ENCODE peak calls at places on chromosomes 12 and 14, in four cellular contexts. X, P, N and T are unnamed samples.

GRCh38 chr14:65792208-65792905 is 379.8 kb downstream of the FUT8 start:
- DNase-seq in N (no peak), X (no peak), P (no peak), T (no peak)

GRCh38 chr12:132000286-132000872 is 50.6 kb downstream of the EP400 start:
- DNase-seq in P (no peak), N (no peak), X (no peak), T (no peak)

GRCh38 chr12:109268896-109269295 is 40.2 kb downstream of the FOXN4 start:
- DNase-seq in P (no peak), N (no peak), X (no peak), T (no peak)

GRCh38 chr14:55416866-55417265 is 5.2 kb upstream of the ATG14 start:
- DNase-seq in X (peak; percentile 30), N (peak; percentile 80), P (no peak), T (peak; percentile 18)

GRCh38 chr12:102197789-102198188 is at the start of gene PMCH:
- DNase-seq in X (no peak), N (no peak), P (no peak), T (no peak)

GRCh38 chr12:125193798-125194562 is 128.7 kb downstream of the AACS start:
- DNase-seq in X (peak; percentile 31), N (peak; percentile 54), P (no peak), T (no peak)

GRCh38 chr12:96263449-96263902 is 69.3 kb downstream of the ELK3 start:
- DNase-seq in N (peak; percentile 27), P (no peak), X (no peak), T (no peak)

GRCh38 chr14:64717870-64718269 is 13.6 kb downstream of the PLEKHG3 start:
- DNase-seq in X (no peak), N (no peak), P (no peak), T (no peak)

GRCh38 chr14:67618617-67619063 is 1.1 kb upstream of the ARG2 start:
- DNase-seq in X (peak; percentile 48), N (peak; percentile 89), P (no peak), T (peak; percentile 6)

GRCh38 chr12:27462151-27462694 is 15.7 kb downstream of the SMCO2 start:
- DNase-seq in P (no peak), X (no peak), N (no peak), T (no peak)

GRCh38 chr14:62213516-62213915 is 451.3 kb downstream of the SNAPC1 start:
- DNase-seq in X (no peak), N (no peak), P (no peak), T (no peak)

GRCh38 chr14:80906946-80907345 is 34.6 kb downstream of the CEP128 start:
- DNase-seq in P (no peak), N (no peak), X (no peak), T (no peak)

GRCh38 chr12:104457746-104458644 is 1.2 kb downstream of the CHST11 start:
- DNase-seq in N (peak; percentile 66), X (peak; percentile 69), P (no peak), T (no peak)

GRCh38 chr12:1065629-1066028 is 74.6 kb downstream of the ERC1 start:
- DNase-seq in N (no peak), P (no peak), X (no peak), T (no peak)

GRCh38 chr12:46124848-46125619 is 134.7 kb upstream of the SCAF11 start:
- DNase-seq in X (peak; percentile 35), N (peak; percentile 80), P (peak; percentile 54), T (peak; percentile 56)

GRCh38 chr12:115251727-115252126 is 567.8 kb upstream of the TBX3 start:
- DNase-seq in P (no peak), X (no peak), N (peak; percentile 39), T (no peak)

GRCh38 chr12:105724651-105725050 is 394.2 kb downstream of the C12orf75 start:
- DNase-seq in P (no peak), X (no peak), N (no peak), T (no peak)

GRCh38 chr12:15698377-15698867 is 90.8 kb downstream of the EPS8 start:
- DNase-seq in P (no peak), X (no peak), N (peak; percentile 42), T (no peak)

GRCh38 chr14:55028066-55028465 is 1.0 kb downstream of the SOCS4 start:
- DNase-seq in X (no peak), P (no peak), N (no peak), T (no peak)

GRCh38 chr12:110475426-110475825 is 6.8 kb downstream of the FAM216A start:
- DNase-seq in X (no peak), N (no peak), P (no peak), T (no peak)

GRCh38 chr12:19846561-19846960 is 407.3 kb downstream of the AEBP2 start:
- DNase-seq in N (no peak), P (no peak), X (no peak), T (no peak)

GRCh38 chr14:90384543-90384911 is 12.3 kb upstream of the CALM1 start:
- DNase-seq in X (no peak), P (no peak), N (no peak), T (no peak)

GRCh38 chr14:65131176-65131765 is 29.0 kb upstream of the MAX start:
- DNase-seq in N (peak; percentile 3), X (no peak), P (no peak), T (no peak)

GRCh38 chr12:87929346-87929745 is 99.9 kb downstream of the C12orf50 start:
- DNase-seq in X (no peak), N (no peak), P (no peak), T (no peak)

GRCh38 chr12:59695379-59695778 is 99.5 kb downstream of the SLC16A7 start:
- DNase-seq in N (no peak), P (no peak), X (no peak), T (no peak)

GRCh38 chr14:102320671-102321455 is 1.3 kb downstream of the ZNF839 start:
- DNase-seq in N (no peak), P (no peak), X (no peak), T (no peak)

GRCh38 chr14:61145903-61146411 is 135.2 kb downstream of the TMEM30B start:
- DNase-seq in N (no peak), X (no peak), P (no peak), T (no peak)

GRCh38 chr14:81533536-81534343 is at the start of gene SEL1L:
- DNase-seq in N (peak; percentile 100), X (peak; percentile 94), P (peak; percentile 96), T (peak; percentile 98)

GRCh38 chr14:39425947-39426346 is 6.3 kb downstream of the FBXO33 start:
- DNase-seq in N (no peak), X (no peak), P (no peak), T (no peak)

GRCh38 chr12:119841433-119842210 is 35.5 kb downstream of the CIT start:
- DNase-seq in N (no peak), P (no peak), X (no peak), T (no peak)

GRCh38 chr12:113439606-113440030 is 17.4 kb downstream of the SDSL start:
- DNase-seq in N (peak; percentile 95), P (no peak), X (peak; percentile 77), T (no peak)

GRCh38 chr14:81946808-81947798 is 413.4 kb upstream of the SEL1L start:
- DNase-seq in X (no peak), N (no peak), P (no peak), T (no peak)

GRCh38 chr12:98551787-98552186 is 36.4 kb downstream of the TMPO start:
- DNase-seq in P (no peak), X (no peak), N (no peak), T (no peak)

GRCh38 chr12:112000806-112001205 is 12.2 kb downstream of the TMEM116 start:
- DNase-seq in P (no peak), N (no peak), X (no peak), T (no peak)

GRCh38 chr12:4421590-4422031 is 24.0 kb downstream of the FGF6 start:
- DNase-seq in X (peak; percentile 65), N (peak; percentile 89), P (peak; percentile 12), T (peak; percentile 20)

GRCh38 chr12:43669373-43669772 is 89.2 kb downstream of the PUS7L start:
- DNase-seq in N (peak; percentile 17), X (no peak), P (no peak), T (no peak)

GRCh38 chr12:28787151-28787550 is 361.9 kb upstream of the FAR2 start:
- DNase-seq in N (no peak), X (no peak), P (no peak), T (no peak)

GRCh38 chr14:22875748-22876319 is 4.3 kb downstream of the LRP10 start:
- DNase-seq in X (no peak), N (no peak), P (no peak), T (no peak)

GRCh38 chr12:68410018-68410650 is 78.0 kb upstream of the MDM1 start:
- DNase-seq in N (no peak), P (no peak), X (no peak), T (no peak)
- TF ChIP-seq REST in N (no peak), P (no peak), X (no peak), T (no peak)

GRCh38 chr12:122147514-122148290 is 26.3 kb downstream of the IL31 start:
- DNase-seq in N (no peak), X (no peak), P (no peak), T (no peak)
- TF ChIP-seq POLR2AphosphoS5 in N (no peak), X (no peak), P (peak; percentile 43), T (no peak)

DNA sequence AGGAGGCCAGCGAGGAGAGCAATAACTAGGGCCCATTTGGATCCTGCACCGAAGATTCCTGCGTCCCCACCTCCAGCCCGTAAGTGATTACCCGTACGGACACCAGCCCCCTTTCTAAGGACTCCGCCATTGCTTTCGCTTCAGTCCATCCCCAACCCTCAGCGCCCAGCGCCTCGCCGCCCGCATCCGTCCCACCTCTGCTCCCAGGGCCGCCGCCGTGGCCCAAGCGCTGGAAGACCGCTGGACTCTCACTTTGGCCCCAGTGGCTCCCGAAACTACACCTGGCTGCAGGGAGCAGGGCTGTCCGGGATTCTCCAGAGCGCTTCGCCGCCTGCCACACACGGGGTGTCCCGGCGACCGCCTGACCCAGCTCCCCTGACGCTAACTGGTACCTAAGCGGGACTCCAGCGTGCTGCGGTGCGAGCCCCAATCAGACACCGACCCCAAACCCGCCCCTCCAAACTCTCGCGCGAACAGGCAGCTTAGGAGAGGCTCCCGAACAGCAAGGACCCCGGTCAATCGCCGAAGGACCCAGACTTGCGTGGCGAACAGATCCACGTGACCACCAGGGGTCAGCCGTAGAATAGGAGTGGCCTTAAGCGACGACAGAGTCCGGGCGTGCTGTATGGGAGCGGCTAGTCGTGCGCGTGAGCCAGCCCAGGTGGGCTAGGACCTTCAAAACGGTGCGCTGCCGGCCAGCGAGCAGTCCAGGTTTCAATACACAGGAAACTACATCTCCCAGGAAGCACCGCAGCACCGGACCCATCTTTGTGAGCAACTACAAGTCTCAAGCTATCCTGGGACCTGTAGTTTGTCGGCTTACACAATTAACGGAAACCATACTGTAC is at the start of gene CNPY2:
- DNase-seq in P (peak; percentile 99), N (peak; percentile 99), X (peak; percentile 94), T (peak; percentile 94)
- TF ChIP-seq REST in P (no peak), N (no peak), X (peak; percentile 44), T (peak; percentile 46)

DNA sequence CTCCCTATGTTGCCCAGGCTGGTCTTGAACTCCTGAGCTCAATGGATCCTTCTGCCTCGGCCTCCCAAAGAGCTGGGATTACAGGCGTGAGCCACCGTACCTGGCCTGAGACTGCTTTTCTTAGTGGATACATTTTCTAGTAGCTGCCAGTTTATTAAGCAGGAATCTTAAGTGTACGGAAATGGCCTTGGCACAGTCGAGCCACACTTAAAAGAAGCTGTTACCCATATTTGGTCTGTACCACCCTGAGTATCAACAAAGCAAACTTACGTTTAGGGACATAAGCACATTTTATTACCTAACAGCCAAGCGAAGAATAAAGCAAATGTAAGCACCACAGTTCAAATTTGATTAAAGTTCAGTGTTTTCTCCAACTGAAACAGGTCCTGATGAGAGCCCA is 50.7 kb upstream of the NR2C1 start:
- DNase-seq in N (no peak), X (no peak), P (no peak), T (no peak)
- TF ChIP-seq POLR2AphosphoS5 in N (no peak), X (no peak), P (no peak), T (no peak)

GRCh38 chr12:39824505-39825198 is 205.0 kb upstream of the ABCD2 start:
- DNase-seq in X (no peak), N (no peak), P (no peak), T (no peak)
- TF ChIP-seq REST in X (no peak), N (no peak), P (no peak), T (no peak)

GRCh38 chr12:54277823-54278276 is 2.1 kb downstream of the CBX5 start:
- DNase-seq in P (no peak), X (no peak), N (no peak), T (no peak)
- TF ChIP-seq POLR2AphosphoS5 in P (no peak), X (no peak), N (no peak), T (peak; percentile 77)